ENCODE peak calls at places on chromosomes 7 and 10, in seven cellular contexts. M is transverse colon, Y is breast epithelium, F is sigmoid colon, Z is GM12892, P is endothelial cell of umbilical vein, R is A549. V is an unnamed sample.

GRCh38 chr7:107446531-107446930 is 23.3 kb upstream of the GPR22 start:
- DNase-seq in Y (no peak), M (no peak), P (no peak), F (no peak), R (no peak), Z (no peak), V (no peak)

GRCh38 chr7:80307251-80307856 is 172.7 kb downstream of the GNAI1 start:
- DNase-seq in Y (no peak), Z (no peak), F (no peak), R (peak), P (no peak), M (no peak), V (no peak)

GRCh38 chr7:121561717-121562116 is 165.6 kb upstream of the FAM3C start:
- DNase-seq in R (no peak), Y (no peak), Z (no peak), P (no peak), F (no peak), M (no peak), V (no peak)

GRCh38 chr10:58064714-58065528 is 202.8 kb downstream of the IPMK start:
- DNase-seq in M (no peak), R (peak), P (peak), Z (no peak), F (no peak), Y (no peak), V (no peak)

GRCh38 chr10:50439187-50439586 is 184.6 kb downstream of the SGMS1 start:
- DNase-seq in F (no peak), R (no peak), Y (no peak), Z (no peak), P (no peak), M (no peak), V (no peak)

GRCh38 chr7:22238354-22239311 is 118.3 kb downstream of the RAPGEF5 start:
- DNase-seq in Y (no peak), R (no peak), F (no peak), P (no peak), Z (no peak), M (no peak), V (no peak)

GRCh38 chr10:80486785-80487421 is 32.8 kb downstream of the TSPAN14 start:
- DNase-seq in R (no peak), F (no peak), Y (no peak), M (peak), Z (no peak), P (no peak), V (no peak)

GRCh38 chr7:41792099-41792498 is 89.2 kb upstream of the INHBA start:
- DNase-seq in M (no peak), Y (no peak), R (peak), F (no peak), Z (no peak), P (no peak), V (no peak)

GRCh38 chr10:132563485-132564248 is 26.1 kb downstream of the INPP5A start:
- DNase-seq in Z (no peak), M (peak), F (peak), Y (no peak), P (no peak), R (no peak), V (no peak)

GRCh38 chr7:90595341-90595800 is 750 bp upstream of the CDK14 start:
- DNase-seq in F (no peak), R (no peak), M (no peak), Y (no peak), Z (no peak), P (no peak), V (no peak)

GRCh38 chr10:72158174-72158573 is 57.6 kb upstream of the ANAPC16 start:
- DNase-seq in F (no peak), Y (no peak), Z (no peak), R (no peak), P (no peak), M (no peak), V (no peak)

GRCh38 chr10:15824498-15824897 is 35.8 kb downstream of the MINDY3 start:
- DNase-seq in M (no peak), P (peak), Y (no peak), F (no peak), R (peak), Z (no peak), V (no peak)

GRCh38 chr7:18724311-18724710 is 228.8 kb downstream of the HDAC9 start:
- DNase-seq in Y (no peak), F (no peak), M (no peak), P (no peak), R (no peak), Z (no peak), V (no peak)

GRCh38 chr10:35335718-35336083 is 608 bp upstream of the CCNY start:
- DNase-seq in P (no peak), Z (no peak), R (peak), Y (no peak), M (peak), F (no peak), V (no peak)

GRCh38 chr10:50527438-50528043 is 96.2 kb downstream of the SGMS1 start:
- DNase-seq in F (no peak), M (no peak), Z (no peak), Y (no peak), P (no peak), R (no peak), V (no peak)

GRCh38 chr10:89206402-89207180 is 526 bp downstream of the CH25H start:
- DNase-seq in F (peak), Y (peak), Z (peak), R (peak), P (no peak), M (peak), V (peak)

GRCh38 chr7:64907641-64908326 is 4.7 kb downstream of the ZNF273 start:
- DNase-seq in P (no peak), F (no peak), Y (no peak), R (no peak), M (no peak), Z (no peak), V (no peak)

GRCh38 chr7:142231716-142232115 is 26.1 kb downstream of the PRSS58 start:
- DNase-seq in Y (no peak), P (no peak), M (no peak), F (no peak), R (peak), Z (no peak), V (no peak)

GRCh38 chr7:109983618-109984017 is 1107.3 kb upstream of the LRRN3 start:
- DNase-seq in M (no peak), Y (no peak), R (no peak), P (no peak), F (no peak), Z (no peak), V (no peak)

GRCh38 chr10:109464949-109465348 is 458.4 kb downstream of the XPNPEP1 start:
- DNase-seq in F (no peak), Z (no peak), M (no peak), Y (no peak), P (no peak), R (no peak), V (no peak)

GRCh38 chr7:115851291-115851690 is 179.3 kb downstream of the TFEC start:
- DNase-seq in P (peak), F (no peak), Y (no peak), Z (no peak), M (no peak), R (peak), V (no peak)

GRCh38 chr10:63515002-63515763 is 6.0 kb upstream of the REEP3 start:
- DNase-seq in F (no peak), R (peak), Y (no peak), Z (no peak), M (no peak), P (peak), V (no peak)

GRCh38 chr7:3267928-3268690 is 32.9 kb upstream of the SDK1 start:
- DNase-seq in M (no peak), P (no peak), R (peak), Y (no peak), F (no peak), Z (no peak), V (no peak)

GRCh38 chr10:62545667-62546066 is 171.5 kb downstream of the ZNF365 start:
- DNase-seq in Z (no peak), F (peak), Y (no peak), P (no peak), R (no peak), M (no peak), V (no peak)

GRCh38 chr7:84675633-84676034 is 481.0 kb upstream of the SEMA3A start:
- DNase-seq in R (no peak), F (no peak), Y (no peak), Z (no peak), P (peak), M (no peak), V (no peak)

GRCh38 chr7:66953044-66953427 is 32.0 kb downstream of the TMEM248 start:
- DNase-seq in Y (no peak), M (no peak), F (no peak), Z (no peak), R (no peak), P (no peak), V (no peak)

GRCh38 chr10:58818889-58819288 is 306.2 kb downstream of the BICC1 start:
- DNase-seq in P (peak), Y (no peak), M (no peak), Z (no peak), F (no peak), R (peak), V (no peak)

GRCh38 chr7:132687016-132687415 is 110.7 kb upstream of the PLXNA4 start:
- DNase-seq in Y (no peak), M (no peak), R (no peak), Z (no peak), P (no peak), F (no peak), V (no peak)

GRCh38 chr7:130941322-130942210 is 207.6 kb upstream of the KLF14 start:
- DNase-seq in P (peak), F (no peak), Y (peak), M (peak), Z (no peak), R (peak), V (peak)
- TF ChIP-seq POLR2A in P (no peak), F (no peak), Y (no peak), M (peak), Z (peak), R (no peak), V (no peak)

GRCh38 chr10:84423729-84424128 is 95.3 kb downstream of the CCSER2 start:
- DNase-seq in Y (no peak), M (no peak), R (no peak), P (no peak), Z (no peak), F (no peak), V (no peak)

GRCh38 chr10:84428711-84429110 is 100.3 kb downstream of the CCSER2 start:
- DNase-seq in R (no peak), Z (no peak), Y (no peak), F (no peak), P (no peak), M (no peak), V (no peak)

GRCh38 chr10:84429926-84430520 is 101.6 kb downstream of the CCSER2 start:
- DNase-seq in Z (peak), Y (peak), M (peak), F (no peak), R (peak), P (peak), V (peak)

GRCh38 chr10:84427903-84428650 is 99.7 kb downstream of the CCSER2 start:
- DNase-seq in Y (no peak), F (no peak), M (no peak), P (peak), Z (no peak), R (no peak), V (peak)

GRCh38 chr10:84424731-84425165 is 96.4 kb downstream of the CCSER2 start:
- DNase-seq in M (peak), Z (no peak), R (peak), P (peak), Y (peak), F (peak), V (peak)
- TF ChIP-seq POLR2A in M (peak), Z (no peak), R (no peak), P (peak), Y (no peak), F (peak), V (no peak)

GRCh38 chr10:87506988-87507387 is 2.3 kb downstream of the MINPP1 start:
- DNase-seq in Z (no peak), P (no peak), M (no peak), R (no peak), F (no peak), Y (no peak), V (no peak)

GRCh38 chr10:87503892-87504291 is 801 bp upstream of the MINPP1 start:
- DNase-seq in Z (no peak), M (no peak), P (peak), Y (no peak), F (no peak), R (no peak), V (no peak)

GRCh38 chr10:87505366-87506113 is 847 bp downstream of the MINPP1 start:
- DNase-seq in Z (peak), Y (no peak), M (peak), P (peak), F (peak), R (peak), V (peak)

GRCh38 chr10:87504307-87504666 is 406 bp upstream of the MINPP1 start:
- DNase-seq in P (no peak), Z (no peak), F (no peak), M (no peak), R (no peak), Y (no peak), V (no peak)

DNA sequence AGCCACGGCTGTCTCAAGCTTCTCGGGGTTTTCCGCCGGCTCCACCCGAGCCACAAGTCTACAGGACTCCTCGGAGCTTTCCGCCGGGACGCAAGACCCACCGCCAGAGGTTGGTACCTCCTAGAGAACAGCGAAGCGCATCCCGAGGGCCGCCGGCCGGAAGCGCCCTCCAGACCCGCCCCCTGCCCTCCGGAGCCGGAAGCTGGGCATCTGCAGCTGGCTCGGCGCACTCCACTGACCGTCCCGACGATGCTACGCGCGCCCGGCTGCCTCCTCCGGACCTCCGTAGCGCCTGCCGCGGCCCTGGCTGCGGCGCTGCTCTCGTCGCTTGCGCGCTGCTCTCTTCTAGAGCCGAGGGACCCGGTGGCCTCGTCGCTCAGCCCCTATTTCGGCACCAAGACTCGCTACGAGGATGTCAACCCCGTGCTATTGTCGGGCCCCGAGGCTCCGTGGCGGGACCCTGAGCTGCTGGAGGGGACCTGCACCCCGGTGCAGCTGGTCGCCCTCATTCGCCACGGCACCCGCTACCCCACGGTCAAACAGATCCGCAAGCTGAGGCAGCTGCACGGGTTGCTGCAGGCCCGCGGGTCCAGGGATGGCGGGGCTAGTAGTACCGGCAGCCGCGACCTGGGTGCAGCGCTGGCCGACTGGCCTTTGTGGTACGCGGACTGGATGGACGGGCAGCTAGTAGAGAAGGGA is at the start of gene MINPP1:
- DNase-seq in F (peak), R (peak), P (peak), Z (peak), M (peak), Y (peak), V (peak)
- TF ChIP-seq POLR2A in F (no peak), R (peak), P (peak), Z (peak), M (peak), Y (peak), V (peak)

GRCh38 chr10:3776796-3777571 is 8.0 kb downstream of the KLF6 start:
- DNase-seq in M (peak), P (peak), F (peak), R (peak), Y (peak), Z (no peak), V (no peak)

GRCh38 chr10:3774814-3775670 is 10.0 kb downstream of the KLF6 start:
- DNase-seq in P (peak), F (peak), M (peak), Y (no peak), Z (no peak), R (peak), V (no peak)

GRCh38 chr10:3774018-3774813 is 10.8 kb downstream of the KLF6 start:
- DNase-seq in Z (no peak), M (no peak), P (peak), F (no peak), R (no peak), Y (no peak), V (no peak)

GRCh38 chr10:3777876-3778707 is 6.9 kb downstream of the KLF6 start:
- DNase-seq in P (peak), Y (no peak), M (no peak), F (no peak), R (no peak), Z (no peak), V (no peak)

GRCh38 chr10:3775671-3776551 is 9.1 kb downstream of the KLF6 start:
- DNase-seq in M (peak), Y (peak), F (peak), P (peak), R (peak), Z (no peak), V (peak)
- TF ChIP-seq POLR2A in M (peak), Y (no peak), F (no peak), P (no peak), R (no peak), Z (peak), V (peak)

GRCh38 chr7:1434165-1434718 is 25.0 kb downstream of the MICALL2 start:
- DNase-seq in R (no peak), Y (no peak), M (no peak), F (no peak), P (no peak), Z (no peak), V (no peak)

GRCh38 chr7:1431644-1432380 is 27.5 kb downstream of the MICALL2 start:
- DNase-seq in Y (no peak), R (no peak), M (no peak), Z (no peak), F (no peak), P (no peak), V (no peak)

GRCh38 chr7:1431226-1431625 is 28.0 kb downstream of the MICALL2 start:
- DNase-seq in Y (no peak), Z (no peak), F (no peak), R (no peak), M (no peak), P (no peak), V (no peak)

GRCh38 chr7:1433128-1433920 is 25.9 kb downstream of the MICALL2 start:
- DNase-seq in R (no peak), Z (no peak), M (no peak), F (no peak), Y (no peak), P (no peak), V (no peak)

GRCh38 chr7:1432411-1433082 is 26.7 kb downstream of the MICALL2 start:
- DNase-seq in Z (peak), R (peak), M (peak), P (peak), F (peak), Y (no peak), V (peak)
- TF ChIP-seq POLR2A in Z (no peak), R (no peak), M (no peak), P (no peak), F (no peak), Y (no peak), V (no peak)

DNA sequence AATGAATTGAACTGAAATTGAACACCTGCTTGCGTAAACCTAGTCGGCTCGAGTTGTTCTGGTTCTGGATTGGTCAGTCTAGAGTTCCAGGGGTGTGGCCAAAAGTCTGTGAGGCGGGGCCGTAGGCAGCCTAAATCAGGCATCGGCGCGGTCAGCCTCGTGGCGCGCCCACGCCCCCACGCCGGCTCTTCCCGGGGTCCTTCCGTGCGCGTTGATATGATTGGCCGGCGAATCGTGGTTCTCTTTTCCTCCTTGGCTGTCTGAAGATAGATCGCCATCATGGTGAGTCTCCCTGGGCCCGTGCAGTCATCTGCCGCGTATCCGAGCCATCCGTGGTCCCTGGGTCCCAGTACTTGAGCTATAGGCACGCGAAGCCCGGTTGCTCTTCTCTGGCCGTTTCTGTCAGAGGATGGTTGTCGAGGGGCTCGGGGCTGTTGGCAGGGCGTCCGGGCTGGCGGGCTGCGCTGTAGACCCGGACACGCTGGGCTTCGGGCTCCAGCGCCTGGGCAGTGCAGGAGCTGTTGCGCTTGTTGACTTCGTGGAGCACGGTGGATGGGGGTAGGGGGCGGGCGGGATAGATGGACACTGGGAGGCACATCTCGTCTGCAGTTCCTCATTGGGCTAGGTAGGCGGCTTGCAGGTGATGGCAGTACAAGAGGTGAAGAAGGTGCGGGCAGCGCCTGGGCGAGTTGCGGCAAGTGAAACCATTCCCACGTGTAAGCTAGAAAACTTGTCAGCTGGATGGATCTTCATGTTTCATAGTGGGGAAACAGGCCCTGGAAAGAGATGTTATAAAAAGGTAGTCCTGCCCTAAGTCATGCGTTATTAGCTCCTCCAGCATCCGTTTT is at the start of gene RPS24:
- DNase-seq in F (peak), Y (peak), P (peak), Z (peak), M (peak), R (peak), V (peak)
- TF ChIP-seq POLR2A in F (peak), Y (peak), P (peak), Z (peak), M (peak), R (peak), V (peak)

DNA sequence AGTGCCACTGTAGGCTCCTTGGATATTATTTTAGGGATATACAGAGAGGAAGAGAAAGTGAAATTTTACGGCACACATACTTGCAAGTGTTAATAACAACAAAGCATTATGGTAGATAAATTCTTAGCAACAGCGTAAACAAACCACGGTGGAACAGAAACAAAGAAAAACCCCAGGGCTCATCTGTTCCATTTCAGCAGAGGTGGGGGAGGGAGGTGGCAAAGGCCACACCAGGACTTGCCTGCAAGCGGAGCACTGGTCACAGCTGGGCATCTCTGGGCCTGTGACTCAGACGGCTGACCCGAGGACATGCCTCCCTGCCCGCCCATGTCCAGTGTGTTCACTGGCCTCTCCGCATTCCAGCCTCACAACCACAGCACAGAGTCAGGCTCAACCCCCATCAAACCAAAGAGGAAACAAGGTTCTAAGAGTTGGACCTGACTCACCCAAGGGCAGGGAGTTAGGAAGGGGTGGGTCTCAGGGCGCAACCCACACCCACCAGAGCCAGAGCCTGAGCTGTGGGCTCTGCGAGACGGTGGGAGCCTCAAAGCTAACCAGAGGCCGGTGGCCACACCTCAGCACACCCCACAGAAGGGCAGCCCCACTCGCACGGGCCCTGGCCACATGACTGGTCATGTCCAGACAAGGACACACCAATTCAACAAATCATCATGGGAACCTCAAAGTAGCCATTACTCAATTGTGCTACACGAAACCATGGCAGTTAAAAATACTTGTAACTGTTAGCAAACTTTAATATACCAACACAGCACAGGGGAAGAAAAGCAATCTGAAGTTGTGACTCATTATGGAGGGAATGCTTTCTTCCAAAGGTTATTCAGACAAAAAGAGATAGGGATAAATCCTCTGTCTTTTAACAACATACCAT is 10.7 kb downstream of the ESYT2 start:
- DNase-seq in Y (peak), M (peak), Z (peak), F (peak), R (peak), P (peak), V (peak)
- TF ChIP-seq POLR2A in Y (no peak), M (peak), Z (no peak), F (peak), R (peak), P (peak), V (no peak)

GRCh38 chr7:140640727-140641531 is at the start of gene DENND2A:
- DNase-seq in F (peak), P (peak), R (no peak), Y (no peak), Z (peak), M (peak), V (peak)
- TF ChIP-seq POLR2A in F (no peak), P (no peak), R (no peak), Y (no peak), Z (no peak), M (no peak), V (no peak)

V was measured in thyroid gland.